ENCODE peak calls at places on chromosome X, in eight cellular contexts. C is spleen, Y is fibroblast of lung, R is AG04450, H is mammary epithelial cell, O is SJSA1, B is cardiac muscle cell, I is tibial artery. V is an unnamed sample.
A peak's percentile ranks its signal among the peaks of the same experiment; 100 is the strongest.

GRCh38 chrX:134520860-134521390 is 61.0 kb downstream of the HPRT1 start:
- DNase-seq in O (peak; percentile 49), R (no peak), H (peak; percentile 50), Y (peak; percentile 62), B (peak; percentile 80), I (no peak), C (no peak), V (no peak)

GRCh38 chrX:38896724-38897298 is 95.6 kb downstream of the MID1IP1 start:
- DNase-seq in Y (no peak), I (no peak), B (no peak), R (no peak), O (no peak), C (no peak), H (no peak), V (no peak)

GRCh38 chrX:24148118-24148517 is 1.4 kb upstream of the ZFX start:
- DNase-seq in Y (no peak), O (no peak), I (no peak), R (no peak), C (no peak), H (no peak), B (no peak), V (no peak)

GRCh38 chrX:152640039-152640818 is 2.5 kb downstream of the GABRQ start:
- DNase-seq in C (no peak), B (peak; percentile 2), Y (peak; percentile 74), I (no peak), R (no peak), O (no peak), H (no peak), V (no peak)

GRCh38 chrX:14032383-14032782 is 2.7 kb upstream of the GEMIN8 start:
- DNase-seq in R (peak; percentile 6), O (no peak), C (no peak), I (peak; percentile 28), Y (peak; percentile 29), B (peak; percentile 66), H (peak; percentile 39), V (no peak)

GRCh38 chrX:130163350-130163851 is 2.2 kb downstream of the AIFM1 start:
- DNase-seq in O (no peak), B (no peak), I (no peak), C (no peak), H (no peak), Y (peak; percentile 25), R (no peak), V (no peak)

GRCh38 chrX:134727363-134727762 is 69.1 kb upstream of the PLAC1 start:
- DNase-seq in H (no peak), B (peak; percentile 33), Y (no peak), C (no peak), O (no peak), R (no peak), I (no peak), V (no peak)

GRCh38 chrX:16807548-16807947 is 21.3 kb downstream of the TXLNG start:
- DNase-seq in H (peak; percentile 20), Y (peak; percentile 11), O (no peak), C (no peak), I (no peak), R (no peak), B (peak; percentile 51), V (no peak)

GRCh38 chrX:153649178-153649914 is 2.3 kb downstream of the DUSP9 start:
- DNase-seq in C (peak; percentile 77), R (no peak), H (no peak), I (no peak), Y (no peak), O (peak; percentile 35), B (peak; percentile 21), V (peak; percentile 70)

GRCh38 chrX:132958086-132958703 is at the start of gene HS6ST2:
- DNase-seq in R (no peak), Y (no peak), H (no peak), O (no peak), I (no peak), C (no peak), B (no peak), V (no peak)

GRCh38 chrX:5390376-5390775 is 838.3 kb downstream of the NLGN4X start:
- DNase-seq in I (no peak), H (no peak), C (no peak), Y (no peak), O (no peak), B (no peak), R (no peak), V (no peak)

GRCh38 chrX:51893931-51894696 is 691 bp downstream of the MAGED1 start:
- DNase-seq in I (peak; percentile 22), O (no peak), B (peak; percentile 61), R (no peak), H (peak; percentile 10), Y (peak; percentile 29), C (no peak), V (no peak)

GRCh38 chrX:47644557-47645091 is 5.7 kb downstream of the ELK1 start:
- DNase-seq in C (no peak), Y (peak; percentile 16), I (no peak), B (peak; percentile 54), R (no peak), H (peak; percentile 16), O (no peak), V (no peak)

GRCh38 chrX:136325377-136325776 is 24.6 kb downstream of the ADGRG4 start:
- DNase-seq in H (no peak), B (no peak), R (no peak), I (no peak), C (no peak), O (no peak), Y (no peak), V (no peak)

GRCh38 chrX:136725446-136726104 is 55.2 kb downstream of the ARHGEF6 start:
- DNase-seq in C (no peak), R (peak; percentile 20), Y (peak; percentile 68), O (no peak), I (peak; percentile 63), B (peak; percentile 75), H (peak; percentile 33), V (no peak)

GRCh38 chrX:118839334-118839958 is 15.8 kb downstream of the ZCCHC12 start:
- DNase-seq in H (peak; percentile 26), Y (peak; percentile 24), B (peak; percentile 65), C (peak; percentile 90), R (no peak), O (peak; percentile 45), I (peak; percentile 78), V (peak; percentile 84)

GRCh38 chrX:53637479-53637878 is 49.0 kb downstream of the HUWE1 start:
- DNase-seq in I (no peak), H (no peak), O (no peak), C (no peak), B (no peak), Y (no peak), R (no peak), V (no peak)

GRCh38 chrX:96182366-96182765 is 502.3 kb upstream of the DIAPH2 start:
- DNase-seq in B (peak; percentile 42), R (peak; percentile 1), I (no peak), H (peak; percentile 8), Y (no peak), O (no peak), C (no peak), V (no peak)

GRCh38 chrX:80285131-80285773 is 135.0 kb upstream of the TENT5D start:
- DNase-seq in H (peak; percentile 19), R (no peak), O (no peak), Y (no peak), B (peak; percentile 48), C (no peak), I (no peak), V (no peak)

GRCh38 chrX:13932416-13932815 is 97.3 kb downstream of the GEMIN8 start:
- DNase-seq in B (no peak), R (no peak), I (no peak), O (no peak), H (no peak), C (no peak), Y (no peak), V (no peak)

GRCh38 chrX:144259054-144259453 is 375.2 kb downstream of the UBE2NL start:
- DNase-seq in Y (no peak), H (no peak), B (no peak), R (no peak), O (no peak), I (no peak), C (no peak), V (no peak)

DNA sequence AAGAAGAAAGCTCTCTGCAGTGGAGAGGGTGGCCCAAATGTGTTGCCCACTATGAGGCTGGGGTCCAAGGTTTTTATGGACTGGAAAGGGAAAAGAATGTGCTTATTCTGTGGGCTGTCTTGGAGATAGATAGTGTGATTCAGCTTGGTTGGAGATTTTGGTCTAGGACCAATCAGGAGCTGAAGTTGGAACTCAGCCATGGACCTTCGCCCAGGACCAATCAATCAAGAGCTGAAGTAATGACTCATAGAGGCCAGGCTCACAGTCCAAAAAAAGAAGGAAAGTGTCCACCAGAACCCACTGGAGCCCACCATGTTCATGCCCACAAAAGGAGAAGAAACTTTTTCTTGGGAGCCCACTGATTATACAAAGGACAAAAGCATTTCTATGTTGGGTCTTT is 369.5 kb downstream of the UBE2NL start:
- DNase-seq in B (no peak), Y (no peak), O (no peak), I (no peak), R (no peak), C (no peak), H (no peak), V (no peak)
- H3K9me3 ChIP-seq in B (no peaks in the 10 kb centered on the region), Y (no peaks in the 10 kb centered on the region), O (no peaks in the 10 kb centered on the region), I (no peaks in the 10 kb centered on the region), R (no peaks in the 10 kb centered on the region), C (peaks cover 9% of the 10 kb centered on the region), H (no peaks in the 10 kb centered on the region), V (no peaks in the 10 kb centered on the region)

DNA sequence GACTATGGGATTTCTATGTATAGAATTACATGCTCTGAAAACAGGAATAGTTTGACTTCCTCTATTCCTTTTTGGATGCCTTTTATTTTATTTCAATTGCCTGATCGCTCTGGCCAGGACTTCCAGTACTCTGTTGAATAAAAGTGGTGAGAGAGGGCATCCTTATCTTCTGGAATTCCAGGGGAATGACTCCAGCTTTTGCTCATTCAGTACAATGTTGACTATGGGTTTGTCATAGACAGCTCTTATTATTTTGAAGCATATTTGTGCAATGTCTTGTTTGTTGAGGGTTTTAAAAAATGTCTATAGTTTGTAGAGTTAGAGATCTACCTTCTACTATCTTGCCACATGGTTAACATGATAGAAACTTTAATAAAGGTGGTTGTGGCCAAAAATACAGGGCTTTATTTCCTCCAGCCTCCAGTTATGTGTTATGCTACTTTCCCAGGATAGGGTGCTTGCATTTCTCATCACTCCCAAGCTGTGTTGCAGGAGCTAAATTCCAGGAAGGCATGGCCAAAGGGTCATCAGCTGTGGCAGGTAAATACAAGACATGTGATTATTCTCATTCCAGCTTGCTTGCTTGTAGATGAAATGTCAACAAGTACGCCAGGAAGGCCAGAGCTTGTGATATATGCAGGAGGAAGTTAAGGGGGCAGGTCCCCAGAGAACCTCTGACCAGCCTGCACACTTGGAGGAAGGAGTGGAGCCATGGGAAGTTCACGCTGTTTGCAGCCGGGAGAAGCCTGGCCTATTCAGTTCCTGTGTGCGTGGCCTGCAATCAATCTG is 142.4 kb upstream of the CPXCR1 start:
- DNase-seq in I (no peak), R (no peak), C (no peak), B (peak; percentile 3), Y (no peak), H (no peak), O (no peak), V (no peak)
- H3K27ac ChIP-seq in I (no peak overlapping the region), R (no peak overlapping the region), C (no peak overlapping the region), B (no peak overlapping the region), Y (no peak overlapping the region), H (no peak overlapping the region), O (no peak overlapping the region), V (no peak overlapping the region)

GRCh38 chrX:104108955-104109354 is 3.4 kb upstream of the ZCCHC18 start:
- DNase-seq in R (no peak), O (no peak), B (no peak), H (no peak), I (no peak), Y (no peak), C (no peak), V (no peak)
- H3K9me3 ChIP-seq in R (no peaks in the 10 kb centered on the region), O (no peaks in the 10 kb centered on the region), B (no peaks in the 10 kb centered on the region), H (no peaks in the 10 kb centered on the region), I (no peaks in the 10 kb centered on the region), Y (no peaks in the 10 kb centered on the region), C (no peaks in the 10 kb centered on the region), V (no peaks in the 10 kb centered on the region)

GRCh38 chrX:72003811-72004750 is 93.4 kb downstream of the NHSL2 start:
- DNase-seq in C (no peak), Y (peak; percentile 73), O (no peak), R (no peak), H (peak; percentile 10), I (peak; percentile 40), B (peak; percentile 52), V (no peak)
- H3K27ac ChIP-seq in C (no peak overlapping the region), Y (no peak overlapping the region), O (no peak overlapping the region), R (no peak overlapping the region), H (no peak overlapping the region), I (peak overlapping the region; percentile 55), B (peak overlapping the region; percentile 21), V (no peak overlapping the region)

V was measured in lower lobe of right lung.